ENCODE peak calls at places on chromosome 19, in seven cellular contexts. Z is K562, M is HepG2, W is A549, C is H1, L is GM12878, F is HCT116. N is an unnamed sample.

GRCh38 chr19:1237027-1237659 is 662 bp downstream of the CBARP start:
- DNase-seq in Z (peak; percentile 41), M (no peak), W (no peak), C (no peak), L (no peak), F (no peak), N (no peak)

GRCh38 chr19:19528721-19529490 is at the start of gene YJEFN3:
- DNase-seq in Z (no peak), M (no peak), W (no peak), C (no peak), L (no peak), F (no peak), N (peak; percentile 19)

GRCh38 chr19:41893899-41894298 is 10.9 kb downstream of the ARHGEF1 start:
- DNase-seq in Z (no peak), M (peak; percentile 59), W (no peak), C (no peak), L (no peak), F (no peak), N (peak; percentile 38)

GRCh38 chr19:5078666-5079409 is 109.9 kb downstream of the KDM4B start:
- DNase-seq in Z (no peak), M (no peak), W (no peak), C (no peak), L (no peak), F (no peak), N (no peak)

GRCh38 chr19:48806518-48806817 is 4.4 kb downstream of the BCAT2 start:
- DNase-seq in Z (peak; percentile 4), M (no peak), W (peak; percentile 76), C (no peak), L (no peak), F (no peak), N (no peak)

GRCh38 chr19:15129856-15130580 is 22.8 kb downstream of the SYDE1 start:
- DNase-seq in Z (no peak), M (no peak), W (no peak), C (no peak), L (no peak), F (peak; percentile 16), N (no peak)

GRCh38 chr19:8204961-8205360 is 4.2 kb upstream of the CERS4 start:
- DNase-seq in Z (no peak), M (no peak), W (no peak), C (no peak), L (no peak), F (no peak), N (no peak)

GRCh38 chr19:45693168-45693788 is 812 bp downstream of the QPCTL start:
- DNase-seq in Z (peak; percentile 80), M (peak; percentile 64), W (peak; percentile 94), C (no peak), L (no peak), F (no peak), N (peak; percentile 57)

GRCh38 chr19:13043285-13043684 is 48.0 kb downstream of the NFIX start:
- DNase-seq in Z (no peak), M (no peak), W (no peak), C (no peak), L (no peak), F (no peak), N (no peak)

GRCh38 chr19:33450689-33451088 is 70.9 kb downstream of the PEPD start:
- DNase-seq in Z (no peak), M (no peak), W (no peak), C (no peak), L (no peak), F (no peak), N (no peak)

GRCh38 chr19:37914908-37915307 is 7.9 kb downstream of the SIPA1L3 start:
- DNase-seq in Z (no peak), M (no peak), W (no peak), C (no peak), L (peak; percentile 77), F (no peak), N (no peak)

GRCh38 chr19:44662686-44663085 is 8.6 kb upstream of the CEACAM19 start:
- DNase-seq in Z (no peak), M (no peak), W (no peak), C (no peak), L (no peak), F (no peak), N (peak; percentile 31)

GRCh38 chr19:9060559-9061340 is 26.1 kb upstream of the OR1M1 start:
- DNase-seq in Z (peak; percentile 25), M (no peak), W (no peak), C (no peak), L (no peak), F (no peak), N (no peak)

GRCh38 chr19:14149509-14149994 is 13.2 kb upstream of the ASF1B start:
- DNase-seq in Z (no peak), M (no peak), W (no peak), C (no peak), L (no peak), F (no peak), N (no peak)

GRCh38 chr19:18029617-18030338 is 21.8 kb downstream of the ARRDC2 start:
- DNase-seq in Z (no peak), M (peak; percentile 79), W (no peak), C (no peak), L (no peak), F (peak; percentile 59), N (peak; percentile 32)

DNA sequence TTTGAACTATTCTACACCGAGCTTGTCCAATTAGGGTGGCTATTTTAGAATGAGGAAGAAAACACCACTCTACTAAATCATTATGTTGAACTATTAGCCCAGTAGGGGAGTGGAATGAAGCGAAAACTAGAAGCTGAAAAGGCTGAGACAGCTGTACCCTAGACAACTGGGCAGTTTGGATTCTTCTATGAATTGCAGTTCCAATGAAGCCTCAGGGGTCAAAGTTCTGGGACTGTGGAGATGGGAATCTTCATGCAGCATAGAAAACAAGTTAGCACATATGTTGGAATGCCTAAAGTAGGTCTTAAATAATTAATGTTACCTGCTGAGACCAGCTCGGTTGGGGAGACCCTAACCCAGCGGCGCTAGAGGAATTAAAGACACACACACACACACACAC is 62.7 kb upstream of the ZNF726 start:
- DNase-seq in Z (no peak), M (no peak), W (no peak), C (no peak), L (no peak), F (no peak), N (no peak)
- H3K9me3 ChIP-seq in Z (no peaks in the 10 kb centered on the region), M (peaks cover 96% of the 10 kb centered on the region), W (no peaks in the 10 kb centered on the region), C (peaks cover 55% of the 10 kb centered on the region), L (no peaks in the 10 kb centered on the region), F (no peaks in the 10 kb centered on the region), N (peaks cover 2% of the 10 kb centered on the region)

DNA sequence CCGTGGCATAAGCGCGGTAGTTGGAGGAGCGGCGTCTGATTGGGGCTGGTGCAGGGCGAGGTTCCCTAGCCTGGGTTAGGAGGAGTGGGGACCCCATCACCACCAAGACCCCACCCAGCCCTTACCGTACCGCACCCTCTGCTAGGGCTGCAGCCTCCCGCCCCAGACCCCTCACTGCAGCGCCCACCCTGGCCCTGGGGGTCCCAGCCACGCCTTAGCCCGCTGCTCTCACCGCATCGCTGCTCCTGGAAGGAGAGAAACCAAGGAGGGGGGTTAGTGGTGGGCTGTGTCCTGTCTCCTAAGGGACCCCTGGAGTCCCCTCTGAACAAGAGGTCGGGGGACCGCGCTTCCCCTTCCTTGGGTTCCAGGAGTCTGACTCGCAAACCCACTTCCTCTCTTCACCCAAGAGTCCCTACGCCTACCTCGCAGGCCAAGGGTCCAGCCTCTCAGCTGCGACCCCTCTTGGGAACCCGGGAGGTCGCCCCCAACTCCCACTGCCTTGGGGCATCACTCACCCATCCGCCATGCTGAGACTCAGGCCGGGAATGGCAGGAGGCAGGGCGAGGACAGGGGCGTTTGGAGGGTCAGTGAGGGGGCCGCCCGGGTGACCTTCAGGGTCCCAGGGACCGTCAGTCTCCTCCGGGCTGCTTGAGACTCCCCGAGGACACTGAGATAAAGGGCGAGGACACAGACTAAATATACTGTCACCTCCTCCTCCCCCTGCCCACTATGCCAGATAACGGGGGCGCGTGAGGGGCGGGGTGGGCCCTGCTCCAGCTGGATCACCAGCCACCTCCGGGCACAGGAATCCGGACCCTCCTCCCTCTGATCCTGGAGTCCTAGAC is at the start of gene TNNI3:
- DNase-seq in Z (peak; percentile 25), M (no peak), W (no peak), C (no peak), L (no peak), F (no peak), N (no peak)
- TF ChIP-seq CEBPB in Z (no peak), M (no peak), W (no peak), C (no peak), L (no peak), F (no peak), N (no peak)

GRCh38 chr19:2847507-2847906 is 6.2 kb downstream of the ZNF555 start:
- DNase-seq in Z (no peak), M (no peak), W (no peak), C (no peak), L (no peak), F (no peak), N (no peak)
- H3K9me3 ChIP-seq in Z (peaks cover 12% of the 10 kb centered on the region), M (no peaks in the 10 kb centered on the region), W (peaks cover 62% of the 10 kb centered on the region), C (peaks cover 60% of the 10 kb centered on the region), L (peaks cover 23% of the 10 kb centered on the region), F (peaks cover 19% of the 10 kb centered on the region), N (peaks cover 63% of the 10 kb centered on the region)

GRCh38 chr19:55141696-55142095 is 7.3 kb downstream of the TNNT1 start:
- DNase-seq in Z (no peak), M (no peak), W (no peak), C (no peak), L (no peak), F (no peak), N (no peak)
- TF ChIP-seq CEBPB in Z (no peak), M (no peak), W (no peak), C (no peak), L (no peak), F (no peak), N (no peak)

GRCh38 chr19:28469544-28469943 is 743.4 kb downstream of the UQCRFS1 start:
- DNase-seq in Z (no peak), M (no peak), W (no peak), C (no peak), L (no peak), F (no peak), N (no peak)

GRCh38 chr19:28472111-28472510 is 740.8 kb downstream of the UQCRFS1 start:
- DNase-seq in Z (no peak), M (no peak), W (no peak), C (no peak), L (no peak), F (no peak), N (no peak)

GRCh38 chr19:28475525-28475924 is 737.4 kb downstream of the UQCRFS1 start:
- DNase-seq in Z (no peak), M (no peak), W (no peak), C (no peak), L (no peak), F (no peak), N (no peak)

GRCh38 chr19:28468701-28469459 is 744.1 kb downstream of the UQCRFS1 start:
- DNase-seq in Z (no peak), M (no peak), W (no peak), C (no peak), L (no peak), F (no peak), N (no peak)

DNA sequence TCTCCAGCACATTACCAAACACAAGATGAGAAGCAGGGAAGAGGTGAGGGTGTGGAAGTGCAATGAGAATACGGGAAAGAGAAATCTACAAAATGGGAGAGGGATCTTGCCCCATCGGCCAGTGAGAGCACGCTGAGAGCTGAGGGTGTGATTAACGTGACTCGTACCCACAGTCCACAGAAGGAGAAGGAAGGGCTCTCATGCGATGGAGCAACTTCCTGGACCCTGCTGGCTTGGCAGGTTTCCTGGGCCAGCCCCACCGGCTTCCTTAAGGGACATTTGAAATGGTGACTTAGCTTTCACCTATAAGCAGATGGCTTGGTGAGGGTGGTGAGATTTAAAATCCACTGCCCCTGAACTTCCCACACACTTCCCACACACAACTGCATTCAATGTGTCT is 740.1 kb downstream of the UQCRFS1 start:
- DNase-seq in Z (no peak), M (no peak), W (no peak), C (no peak), L (no peak), F (no peak), N (no peak)
- H3K9me3 ChIP-seq in Z (no peaks in the 10 kb centered on the region), M (peaks cover 57% of the 10 kb centered on the region), W (peaks cover 10% of the 10 kb centered on the region), C (no peaks in the 10 kb centered on the region), L (no peaks in the 10 kb centered on the region), F (peaks cover 4% of the 10 kb centered on the region), N (peaks cover 24% of the 10 kb centered on the region)

N was measured in IMR-90.